ENCODE peak calls at places on chromosomes 4 and X, in ten cellular contexts. K is psoas muscle; S is GM23338; Z is CD8-positive, alpha-beta memory T cell; I is neuronal stem cell; N is hepatocyte; J is suprapubic skin; F is Panc1; G is A549; Y is uterus. M is an unnamed sample.

GRCh38 chr4:143381171-143382118 is 44.8 kb downstream of the GAB1 start:
- DNase-seq in G (no peak), I (no peak), J (no peak), N (peak), K (peak), Y (peak), Z (no peak), S (peak), F (no peak), M (no peak)

GRCh38 chr4:75168548-75168947 is 235.6 kb downstream of the PARM1 start:
- DNase-seq in Z (no peak), K (no peak), N (no peak), G (no peak), S (peak), J (no peak), Y (no peak), F (no peak), I (no peak), M (no peak)

GRCh38 chr4:4347585-4347984 is 39.3 kb upstream of the NSG1 start:
- DNase-seq in Z (no peak), I (no peak), J (no peak), G (no peak), Y (no peak), N (no peak), K (no peak), F (no peak), S (no peak), M (no peak)

GRCh38 chr4:186699298-186699697 is 24.4 kb downstream of the FAT1 start:
- DNase-seq in G (no peak), Y (no peak), Z (no peak), N (peak), J (no peak), S (no peak), I (no peak), K (no peak), F (no peak), M (no peak)

GRCh38 chr4:60891947-60892346 is 308.2 kb upstream of the ADGRL3 start:
- DNase-seq in Y (no peak), F (no peak), K (no peak), J (no peak), S (peak), N (no peak), G (no peak), Z (no peak), I (no peak), M (no peak)

GRCh38 chr4:4853371-4853823 is 6.1 kb upstream of the MSX1 start:
- DNase-seq in F (no peak), N (no peak), S (peak), I (no peak), G (no peak), Z (no peak), K (peak), Y (no peak), J (no peak), M (no peak)

GRCh38 chr4:335515-335914 is 2.1 kb upstream of the ZNF141 start:
- DNase-seq in S (no peak), J (no peak), Y (peak), Z (no peak), F (no peak), N (no peak), K (no peak), G (no peak), I (no peak), M (no peak)

GRCh38 chrX:134734343-134735001 is 76.2 kb upstream of the PLAC1 start:
- DNase-seq in G (no peak), Y (peak), N (no peak), J (no peak), Z (no peak), I (no peak), K (no peak), F (no peak), S (no peak), M (no peak)

GRCh38 chrX:104712515-104712914 is 146.5 kb downstream of the IL1RAPL2 start:
- DNase-seq in K (no peak), J (no peak), N (no peak), Y (no peak), S (peak), F (no peak), I (no peak), Z (no peak), G (no peak), M (no peak)

GRCh38 chrX:13121020-13121419 is 76.6 kb upstream of the FAM9C start:
- DNase-seq in S (no peak), G (no peak), I (no peak), K (no peak), N (no peak), J (no peak), Y (no peak), F (no peak), Z (no peak), M (no peak)

GRCh38 chr4:60588556-60588955 is 611.6 kb upstream of the ADGRL3 start:
- DNase-seq in K (no peak), G (no peak), I (no peak), F (no peak), Y (no peak), N (no peak), Z (no peak), J (no peak), S (no peak), M (no peak)

GRCh38 chrX:45515262-45516215 is 314.9 kb upstream of the DIPK2B start:
- DNase-seq in Z (no peak), N (peak), Y (peak), S (peak), J (peak), K (peak), I (no peak), F (peak), G (peak), M (peak)

GRCh38 chrX:9538544-9539045 is 73.7 kb downstream of the TBL1X start:
- DNase-seq in Y (no peak), Z (no peak), N (peak), S (no peak), F (no peak), I (no peak), J (no peak), G (no peak), K (no peak), M (no peak)

GRCh38 chr4:48939785-48940184 is 33.2 kb upstream of the OCIAD2 start:
- DNase-seq in N (peak), K (no peak), S (no peak), I (no peak), F (peak), G (peak), J (no peak), Y (no peak), Z (no peak), M (no peak)

GRCh38 chrX:45063319-45064095 is 137.2 kb downstream of the DIPK2B start:
- DNase-seq in N (peak), K (peak), S (no peak), G (no peak), Z (no peak), J (no peak), Y (no peak), I (no peak), F (no peak), M (no peak)

GRCh38 chr4:1711055-1711905 is 839 bp downstream of the SLBP start:
- DNase-seq in N (peak), S (peak), F (no peak), G (no peak), Y (no peak), Z (no peak), J (no peak), K (peak), I (no peak), M (no peak)

GRCh38 chrX:137195296-137195695 is 161.5 kb upstream of the GPR101 start:
- DNase-seq in J (no peak), N (no peak), F (no peak), S (no peak), G (no peak), Z (no peak), I (no peak), Y (no peak), K (no peak), M (no peak)

GRCh38 chr4:187380181-187380581 is 615.4 kb upstream of the ZFP42 start:
- DNase-seq in N (peak), G (no peak), S (peak), K (no peak), Z (no peak), Y (no peak), F (no peak), I (no peak), J (no peak), M (no peak)

GRCh38 chrX:39896951-39897740 is 200.6 kb downstream of the BCOR start:
- DNase-seq in J (no peak), Y (peak), I (peak), Z (no peak), N (peak), K (peak), F (no peak), S (peak), G (no peak), M (no peak)

GRCh38 chrX:16695079-16695676 is 17.3 kb downstream of the CTPS2 start:
- DNase-seq in I (no peak), Y (peak), J (no peak), Z (peak), G (peak), N (peak), S (peak), F (peak), K (peak), M (peak)

GRCh38 chrX:129779086-129779672 is 570 bp upstream of the SASH3 start:
- DNase-seq in N (no peak), Z (no peak), I (no peak), F (no peak), G (no peak), J (no peak), S (no peak), Y (no peak), K (peak), M (no peak)
- H3K4me3 ChIP-seq in N (no peak), Z (peak), I (no peak), F (no peak), G (no peak), J (no peak), S (no peak), Y (no peak), K (no peak), M (peak)

GRCh38 chr4:22500831-22501714 is 14.8 kb downstream of the ADGRA3 start:
- DNase-seq in J (no peak), S (no peak), K (no peak), G (peak), N (peak), Z (no peak), I (no peak), F (no peak), Y (no peak), M (no peak)
- H3K27ac ChIP-seq in J (peak), S (peak), K (peak), G (peak), N (no peak), Z (no peak), I (no peak), F (peak), Y (no peak), M (no peak)

GRCh38 chr4:40576651-40577480 is 52.8 kb downstream of the RBM47 start:
- DNase-seq in N (peak), Y (peak), S (peak), Z (no peak), K (peak), J (peak), I (no peak), G (peak), F (peak), M (no peak)
- H3K4me3 ChIP-seq in N (no peak), Y (no peak), S (no peak), Z (no peak), K (no peak), J (peak), I (no peak), G (no peak), F (peak), M (no peak)

GRCh38 chrX:47158781-47159180 is 13.8 kb downstream of the RBM10 start:
- DNase-seq in J (no peak), Z (no peak), F (no peak), G (no peak), N (no peak), K (no peak), Y (no peak), S (no peak), I (no peak), M (no peak)
- H3K27ac ChIP-seq in J (no peak), Z (no peak), F (no peak), G (no peak), N (no peak), K (no peak), Y (no peak), S (no peak), I (no peak), M (no peak)

GRCh38 chrX:37847733-37848197 is 394 bp upstream of the DYNLT3 start:
- DNase-seq in Z (no peak), Y (no peak), G (no peak), K (no peak), J (no peak), N (no peak), S (no peak), I (no peak), F (no peak), M (no peak)

GRCh38 chrX:37846934-37847732 is at the start of gene DYNLT3:
- DNase-seq in J (peak), N (peak), F (no peak), G (peak), S (peak), I (peak), K (peak), Y (peak), Z (peak), M (peak)

GRCh38 chrX:37846141-37846540 is 1.2 kb downstream of the DYNLT3 start:
- DNase-seq in K (no peak), F (no peak), S (no peak), N (no peak), Y (no peak), J (no peak), I (no peak), Z (peak), G (no peak), M (no peak)

GRCh38 chrX:37844622-37845021 is 2.7 kb downstream of the DYNLT3 start:
- DNase-seq in K (no peak), N (no peak), J (no peak), Z (no peak), Y (no peak), G (no peak), S (no peak), F (no peak), I (no peak), M (no peak)

GRCh38 chrX:37846558-37846933 is 825 bp downstream of the DYNLT3 start:
- DNase-seq in G (no peak), I (no peak), N (no peak), Y (no peak), F (no peak), J (no peak), Z (no peak), K (no peak), S (no peak), M (no peak)
- H3K4me3 ChIP-seq in G (peak), I (peak), N (peak), Y (peak), F (peak), J (peak), Z (peak), K (peak), S (peak), M (peak)